ENCODE peak calls at places on chromosomes 2 and 18, in five cellular contexts. S is heart right ventricle; O is ELF-1; J is CD4-positive, alpha-beta T cell; K is left cardiac atrium. V is an unnamed sample.

GRCh38 chr18:27823053-27823452 is 353.9 kb downstream of the CDH2 start:
- DNase-seq in S (no peak), O (no peak), J (no peak), K (no peak), V (no peak)

GRCh38 chr2:26629346-26629630 is 11.9 kb downstream of the CIB4 start:
- DNase-seq in S (no peak), O (no peak), J (no peak), K (no peak), V (no peak)

GRCh38 chr2:55907686-55908085 is 15.9 kb downstream of the EFEMP1 start:
- DNase-seq in S (no peak), O (no peak), J (no peak), K (no peak), V (peak)

GRCh38 chr18:31651369-31651768 is 33.0 kb downstream of the B4GALT6 start:
- DNase-seq in S (no peak), O (peak), J (no peak), K (no peak), V (no peak)

GRCh38 chr18:55354795-55355194 is 233.2 kb downstream of the TCF4 start:
- DNase-seq in S (no peak), O (no peak), J (no peak), K (no peak), V (no peak)

GRCh38 chr2:75596784-75597183 is 36.0 kb upstream of the EVA1A start:
- DNase-seq in S (no peak), O (no peak), J (no peak), K (no peak), V (no peak)

GRCh38 chr2:171602352-171602751 is 80.1 kb downstream of the CYBRD1 start:
- DNase-seq in S (no peak), O (no peak), J (no peak), K (no peak), V (no peak)

GRCh38 chr18:7370375-7370774 is 139.5 kb downstream of the LRRC30 start:
- DNase-seq in S (peak), O (no peak), J (no peak), K (peak), V (no peak)

GRCh38 chr2:236180831-236181453 is 12.8 kb upstream of the GBX2 start:
- DNase-seq in S (no peak), O (peak), J (no peak), K (peak), V (no peak)

GRCh38 chr2:204264068-204264693 is 281.1 kb upstream of the PARD3B start:
- DNase-seq in S (no peak), O (peak), J (no peak), K (no peak), V (no peak)

GRCh38 chr2:200843993-200844948 is 20.2 kb downstream of the CLK1 start:
- DNase-seq in S (no peak), O (no peak), J (no peak), K (no peak), V (no peak)

GRCh38 chr2:109432421-109432820 is 181.3 kb downstream of the SEPTIN10 start:
- DNase-seq in S (no peak), O (no peak), J (no peak), K (no peak), V (no peak)

GRCh38 chr2:166516712-166517303 is 22.8 kb upstream of the SCN7A start:
- DNase-seq in S (no peak), O (no peak), J (no peak), K (peak), V (no peak)

GRCh38 chr2:121255363-121255762 is 29.6 kb downstream of the TFCP2L1 start:
- DNase-seq in S (no peak), O (no peak), J (no peak), K (no peak), V (no peak)

GRCh38 chr18:34977787-34978532 is 63.3 kb upstream of the MAPRE2 start:
- DNase-seq in S (peak), O (peak), J (no peak), K (peak), V (no peak)

GRCh38 chr2:24893934-24894333 is 26.1 kb downstream of the ADCY3 start:
- DNase-seq in S (no peak), O (no peak), J (no peak), K (no peak), V (no peak)

GRCh38 chr18:62880673-62881364 is 165.5 kb downstream of the PHLPP1 start:
- DNase-seq in S (no peak), O (no peak), J (no peak), K (no peak), V (no peak)